ENCODE peak calls at places on chromosomes 2 and 18, in seven cellular contexts. B is Kasumi-1; H is EL; D is MG63; J is CD4-positive, CD25-positive, alpha-beta regulatory T cell; E is activated CD4-positive, alpha-beta T cell treated with anti-CD3 and anti-CD28 coated beads for 36 hours; A is T47D. Z is an unnamed sample.

GRCh38 chr2:234771985-234772774 is 179.6 kb upstream of the SH3BP4 start:
- DNase-seq in B (no peak), H (peak), E (no peak), A (no peak), D (no peak), J (no peak), Z (no peak)

GRCh38 chr18:12839057-12839525 is 44.9 kb downstream of the PTPN2 start:
- DNase-seq in A (no peak), H (no peak), B (peak), J (no peak), D (no peak), E (peak), Z (no peak)

GRCh38 chr2:16729335-16729734 is 63.7 kb upstream of the CYRIA start:
- DNase-seq in D (no peak), B (no peak), H (no peak), E (peak), J (no peak), A (no peak), Z (no peak)

GRCh38 chr2:55550368-55551102 is 31.0 kb downstream of the CFAP36 start:
- DNase-seq in A (no peak), E (no peak), B (no peak), H (peak), D (peak), J (no peak), Z (no peak)

GRCh38 chr2:12870692-12871091 is 154.0 kb downstream of the TRIB2 start:
- DNase-seq in J (no peak), D (no peak), A (no peak), H (no peak), B (no peak), E (no peak), Z (no peak)

GRCh38 chr2:145530653-145531052 is 1010.7 kb upstream of the ZEB2 start:
- DNase-seq in B (no peak), E (no peak), A (no peak), J (no peak), H (no peak), D (peak), Z (no peak)

GRCh38 chr2:145043399-145043834 is 523.5 kb upstream of the ZEB2 start:
- DNase-seq in J (no peak), D (no peak), A (no peak), B (no peak), H (no peak), E (no peak), Z (no peak)

GRCh38 chr2:36812196-36812595 is 115.7 kb downstream of the VIT start:
- DNase-seq in H (peak), D (no peak), J (no peak), E (no peak), A (no peak), B (no peak), Z (no peak)

GRCh38 chr2:97656905-97657587 is 6.8 kb downstream of the ACTR1B start:
- DNase-seq in E (no peak), A (no peak), J (no peak), D (no peak), H (no peak), B (no peak), Z (no peak)

GRCh38 chr2:158724803-158725271 is 70.3 kb upstream of the DAPL1 start:
- DNase-seq in B (no peak), D (peak), H (peak), E (no peak), J (no peak), A (no peak), Z (no peak)

GRCh38 chr2:121664086-121664485 is 14.8 kb upstream of the CLASP1 start:
- DNase-seq in J (no peak), D (peak), E (no peak), B (no peak), H (no peak), A (no peak), Z (no peak)

GRCh38 chr2:75047907-75048625 is 89.6 kb downstream of the POLE4 start:
- DNase-seq in H (peak), E (no peak), J (no peak), A (no peak), B (peak), D (peak), Z (no peak)

GRCh38 chr2:32947484-32948143 is 861 bp downstream of the LTBP1 start:
- DNase-seq in B (no peak), E (peak), D (peak), H (peak), A (peak), J (no peak), Z (peak)

GRCh38 chr2:128466377-128467175 is 147.9 kb upstream of the HS6ST1 start:
- DNase-seq in A (no peak), H (no peak), B (no peak), J (no peak), D (peak), E (no peak), Z (no peak)

GRCh38 chr18:49094136-49094535 is 143.4 kb upstream of the SMAD7 start:
- DNase-seq in E (no peak), A (no peak), H (no peak), B (no peak), J (no peak), D (peak), Z (no peak)

GRCh38 chr2:41726364-41726763 is 321.5 kb upstream of the PKDCC start:
- DNase-seq in B (no peak), J (no peak), H (no peak), A (no peak), D (peak), E (no peak), Z (no peak)

GRCh38 chr18:49562481-49563129 is 748 bp downstream of the LIPG start:
- DNase-seq in D (no peak), B (no peak), A (no peak), E (peak), H (no peak), J (no peak), Z (no peak)

GRCh38 chr2:127197475-127198385 is 22.4 kb downstream of the CYP27C1 start:
- DNase-seq in J (peak), D (peak), E (peak), H (peak), B (peak), A (no peak), Z (peak)

GRCh38 chr18:57784034-57784815 is 18.9 kb downstream of the ATP8B1 start:
- DNase-seq in E (no peak), J (no peak), A (no peak), B (no peak), H (peak), D (no peak), Z (peak)

GRCh38 chr2:109470121-109470921 is 143.4 kb downstream of the SEPTIN10 start:
- DNase-seq in A (no peak), B (peak), D (no peak), E (no peak), J (no peak), H (peak), Z (peak)

Z was measured in HL-60.